ENCODE peak calls at places on chromosomes 11 and 22, in six cellular contexts. One of them, this sample, is unnamed.

GRCh38 chr11:14054708-14055107 is 92.2 kb downstream of the SPON1 start:
- DNase-seq in HS-5: peak; percentile 43
- DNase-seq in nucleus accumbens: no peak
- DNase-seq in C1 segment of cervical spinal cord: no peak
- DNase-seq in Daoy: no peak
- DNase-seq in hypothalamus: no peak
- DNase-seq in this sample: no peak

GRCh38 chr11:96964661-96965060 is 574.8 kb downstream of the JRKL start:
- DNase-seq in HS-5: no peak
- DNase-seq in nucleus accumbens: no peak
- DNase-seq in C1 segment of cervical spinal cord: no peak
- DNase-seq in Daoy: no peak
- DNase-seq in hypothalamus: no peak
- DNase-seq in this sample: no peak

GRCh38 chr11:132300283-132300682 is 929.9 kb downstream of the NTM start:
- DNase-seq in HS-5: no peak
- DNase-seq in nucleus accumbens: no peak
- DNase-seq in C1 segment of cervical spinal cord: no peak
- DNase-seq in Daoy: no peak
- DNase-seq in hypothalamus: no peak
- DNase-seq in this sample: no peak

GRCh38 chr22:28594784-28595324 is 84.8 kb downstream of the TTC28 start:
- DNase-seq in HS-5: peak; percentile 31
- DNase-seq in nucleus accumbens: no peak
- DNase-seq in C1 segment of cervical spinal cord: no peak
- DNase-seq in Daoy: peak; percentile 21
- DNase-seq in hypothalamus: no peak
- DNase-seq in this sample: peak; percentile 11

GRCh38 chr22:49992921-49993648 is 19.5 kb downstream of the IL17REL start:
- DNase-seq in HS-5: no peak
- DNase-seq in nucleus accumbens: peak; percentile 72
- DNase-seq in C1 segment of cervical spinal cord: no peak
- DNase-seq in Daoy: peak; percentile 54
- DNase-seq in hypothalamus: peak; percentile 91
- DNase-seq in this sample: no peak

GRCh38 chr11:110833033-110833484 is 120.8 kb upstream of the ARHGAP20 start:
- DNase-seq in HS-5: peak; percentile 35
- DNase-seq in nucleus accumbens: no peak
- DNase-seq in C1 segment of cervical spinal cord: no peak
- DNase-seq in Daoy: no peak
- DNase-seq in hypothalamus: no peak
- DNase-seq in this sample: peak; percentile 5

GRCh38 chr11:95067828-95068244 is 1.1 kb downstream of the SRSF8 start:
- DNase-seq in HS-5: peak; percentile 39
- DNase-seq in nucleus accumbens: no peak
- DNase-seq in C1 segment of cervical spinal cord: no peak
- DNase-seq in Daoy: no peak
- DNase-seq in hypothalamus: no peak
- DNase-seq in this sample: no peak

GRCh38 chr11:69892237-69892985 is 73.2 kb upstream of the FGF3 start:
- DNase-seq in HS-5: no peak
- DNase-seq in nucleus accumbens: no peak
- DNase-seq in C1 segment of cervical spinal cord: no peak
- DNase-seq in Daoy: peak; percentile 40
- DNase-seq in hypothalamus: no peak
- DNase-seq in this sample: no peak

GRCh38 chr11:2588809-2589537 is 110.8 kb downstream of the KCNQ1OT1 start:
- DNase-seq in HS-5: no peak
- DNase-seq in nucleus accumbens: no peak
- DNase-seq in C1 segment of cervical spinal cord: no peak
- DNase-seq in Daoy: peak; percentile 1
- DNase-seq in hypothalamus: no peak
- DNase-seq in this sample: no peak

GRCh38 chr11:134332189-134332631 is 422 bp downstream of the GLB1L2 start:
- DNase-seq in HS-5: no peak
- DNase-seq in nucleus accumbens: no peak
- DNase-seq in C1 segment of cervical spinal cord: no peak
- DNase-seq in Daoy: no peak
- DNase-seq in hypothalamus: no peak
- DNase-seq in this sample: no peak

GRCh38 chr11:1863352-1864215 is 10.7 kb downstream of the LSP1 start:
- DNase-seq in HS-5: peak; percentile 38
- DNase-seq in nucleus accumbens: no peak
- DNase-seq in C1 segment of cervical spinal cord: no peak
- DNase-seq in Daoy: peak; percentile 83
- DNase-seq in hypothalamus: peak; percentile 71
- DNase-seq in this sample: no peak

GRCh38 chr11:10807629-10808552 is 835 bp downstream of the EIF4G2 start:
- DNase-seq in HS-5: no peak
- DNase-seq in nucleus accumbens: peak; percentile 18
- DNase-seq in C1 segment of cervical spinal cord: peak; percentile 51
- DNase-seq in Daoy: peak; percentile 39
- DNase-seq in hypothalamus: peak; percentile 43
- DNase-seq in this sample: no peak

GRCh38 chr11:86811637-86812321 is 11.4 kb downstream of the PRSS23 start:
- DNase-seq in HS-5: no peak
- DNase-seq in nucleus accumbens: no peak
- DNase-seq in C1 segment of cervical spinal cord: no peak
- DNase-seq in Daoy: peak; percentile 79
- DNase-seq in hypothalamus: no peak
- DNase-seq in this sample: no peak

GRCh38 chr11:124285610-124286344 is 28.0 kb downstream of the OR8D1 start:
- DNase-seq in HS-5: peak; percentile 65
- DNase-seq in nucleus accumbens: no peak
- DNase-seq in C1 segment of cervical spinal cord: no peak
- DNase-seq in Daoy: peak; percentile 13
- DNase-seq in hypothalamus: no peak
- DNase-seq in this sample: peak; percentile 33

GRCh38 chr11:75100314-75100713 is 3.6 kb upstream of the OR2AT4 start:
- DNase-seq in HS-5: peak; percentile 56
- DNase-seq in nucleus accumbens: no peak
- DNase-seq in C1 segment of cervical spinal cord: no peak
- DNase-seq in Daoy: peak; percentile 77
- DNase-seq in hypothalamus: no peak
- DNase-seq in this sample: no peak

GRCh38 chr11:46345131-46345597 is 2.1 kb upstream of the DGKZ start:
- DNase-seq in HS-5: no peak
- DNase-seq in nucleus accumbens: no peak
- DNase-seq in C1 segment of cervical spinal cord: no peak
- DNase-seq in Daoy: no peak
- DNase-seq in hypothalamus: peak; percentile 34
- DNase-seq in this sample: peak; percentile 73

GRCh38 chr11:122721964-122722266 is 66.4 kb downstream of the UBASH3B start:
- DNase-seq in HS-5: peak; percentile 41
- DNase-seq in nucleus accumbens: no peak
- DNase-seq in C1 segment of cervical spinal cord: no peak
- DNase-seq in Daoy: no peak
- DNase-seq in hypothalamus: no peak
- DNase-seq in this sample: no peak

GRCh38 chr11:108609681-108610080 is 16.1 kb upstream of the EXPH5 start:
- DNase-seq in HS-5: peak; percentile 51
- DNase-seq in nucleus accumbens: no peak
- DNase-seq in C1 segment of cervical spinal cord: no peak
- DNase-seq in Daoy: peak; percentile 74
- DNase-seq in hypothalamus: no peak
- DNase-seq in this sample: peak; percentile 68

GRCh38 chr11:109247071-109247470 is 174.9 kb upstream of the C11orf87 start:
- DNase-seq in HS-5: peak; percentile 64
- DNase-seq in nucleus accumbens: no peak
- DNase-seq in C1 segment of cervical spinal cord: no peak
- DNase-seq in Daoy: no peak
- DNase-seq in hypothalamus: no peak
- DNase-seq in this sample: no peak

GRCh38 chr11:128210148-128210940 is 377.0 kb downstream of the ETS1 start:
- DNase-seq in HS-5: peak; percentile 99
- DNase-seq in nucleus accumbens: no peak
- DNase-seq in C1 segment of cervical spinal cord: no peak
- DNase-seq in Daoy: peak; percentile 97
- DNase-seq in hypothalamus: no peak
- DNase-seq in this sample: peak; percentile 99

GRCh38 chr11:94674005-94674491 is 94.1 kb upstream of the AMOTL1 start:
- DNase-seq in HS-5: no peak
- DNase-seq in nucleus accumbens: no peak
- DNase-seq in C1 segment of cervical spinal cord: no peak
- DNase-seq in Daoy: no peak
- DNase-seq in hypothalamus: no peak
- DNase-seq in this sample: peak; percentile 90

GRCh38 chr22:26615149-26615548 is 2.7 kb downstream of the CRYBB1 start:
- DNase-seq in HS-5: no peak
- DNase-seq in nucleus accumbens: no peak
- DNase-seq in C1 segment of cervical spinal cord: no peak
- DNase-seq in Daoy: no peak
- DNase-seq in hypothalamus: no peak
- DNase-seq in this sample: no peak

GRCh38 chr22:45207981-45208664 is 32.6 kb downstream of the KIAA0930 start:
- DNase-seq in HS-5: peak; percentile 43
- DNase-seq in nucleus accumbens: no peak
- DNase-seq in C1 segment of cervical spinal cord: no peak
- DNase-seq in Daoy: peak; percentile 84
- DNase-seq in hypothalamus: no peak
- DNase-seq in this sample: no peak

GRCh38 chr11:62680825-62681240 is 2.0 kb upstream of the UBXN1 start:
- DNase-seq in HS-5: peak; percentile 56
- DNase-seq in nucleus accumbens: no peak
- DNase-seq in C1 segment of cervical spinal cord: no peak
- DNase-seq in Daoy: peak; percentile 64
- DNase-seq in hypothalamus: no peak
- DNase-seq in this sample: no peak

GRCh38 chr22:20023214-20023613 is 2.3 kb downstream of the TANGO2 start:
- DNase-seq in HS-5: no peak
- DNase-seq in nucleus accumbens: no peak
- DNase-seq in C1 segment of cervical spinal cord: no peak
- DNase-seq in Daoy: no peak
- DNase-seq in hypothalamus: no peak
- DNase-seq in this sample: no peak

GRCh38 chr11:77037057-77037456 is 2.9 kb downstream of the B3GNT6 start:
- DNase-seq in HS-5: no peak
- DNase-seq in nucleus accumbens: no peak
- DNase-seq in C1 segment of cervical spinal cord: no peak
- DNase-seq in Daoy: no peak
- DNase-seq in hypothalamus: no peak
- DNase-seq in this sample: no peak